ENCODE peak calls at places on chromosomes 5 and 9, in five cellular contexts. V is kidney, C is PC-9, D is fibroblast of lung, L is epithelial cell of esophagus. M is an unnamed sample.

GRCh38 chr5:163757344-163757743 is 251.9 kb downstream of the MAT2B start:
- DNase-seq in D (peak; percentile 44), V (no peak), C (no peak), L (no peak), M (no peak)

GRCh38 chr5:65749221-65749844 is 27.3 kb downstream of the NLN start:
- DNase-seq in V (no peak), C (no peak), D (no peak), L (no peak), M (no peak)

GRCh38 chr9:35903049-35903448 is 3.0 kb upstream of the HRCT1 start:
- DNase-seq in V (no peak), L (peak; percentile 83), C (peak; percentile 54), D (peak; percentile 54), M (no peak)

GRCh38 chr9:114505187-114506081 is at the start of gene WHRN:
- DNase-seq in V (peak; percentile 98), C (peak; percentile 79), L (peak; percentile 93), D (peak; percentile 85), M (peak; percentile 96)

GRCh38 chr9:133485531-133486260 is 6.8 kb upstream of the SLC2A6 start:
- DNase-seq in D (no peak), C (no peak), L (no peak), V (peak; percentile 76), M (no peak)

GRCh38 chr9:128421474-128422010 is 885 bp downstream of the CERCAM start:
- DNase-seq in C (no peak), D (peak; percentile 61), V (no peak), L (no peak), M (no peak)

GRCh38 chr5:59358497-59358896 is 535.0 kb downstream of the PDE4D start:
- DNase-seq in D (peak; percentile 59), V (no peak), L (no peak), C (no peak), M (no peak)

GRCh38 chr5:169721771-169722170 is 84.7 kb downstream of the DOCK2 start:
- DNase-seq in D (no peak), V (no peak), C (no peak), L (no peak), M (no peak)

GRCh38 chr5:120655828-120656435 is 191.8 kb downstream of the PRR16 start:
- DNase-seq in V (no peak), D (peak; percentile 17), C (no peak), L (peak; percentile 54), M (no peak)

GRCh38 chr5:37792976-37793328 is 46.9 kb downstream of the GDNF start:
- DNase-seq in C (peak; percentile 75), D (peak; percentile 83), V (no peak), L (no peak), M (no peak)

GRCh38 chr9:107809859-107810492 is 320.4 kb upstream of the KLF4 start:
- DNase-seq in C (peak; percentile 67), L (peak; percentile 84), D (peak; percentile 36), V (no peak), M (no peak)

GRCh38 chr5:138148811-138149210 is 9.6 kb upstream of the NME5 start:
- DNase-seq in D (peak; percentile 74), L (peak; percentile 90), C (peak; percentile 74), V (no peak), M (no peak)

GRCh38 chr5:90020575-90021535 is 388.7 kb downstream of the CETN3 start:
- DNase-seq in C (peak; percentile 80), V (no peak), D (peak; percentile 98), L (peak; percentile 86), M (no peak)

GRCh38 chr5:67063055-67063454 is 133.5 kb downstream of the CD180 start:
- DNase-seq in D (peak; percentile 30), V (no peak), C (no peak), L (no peak), M (no peak)

GRCh38 chr5:160030631-160031377 is 21.9 kb downstream of the TTC1 start:
- DNase-seq in L (no peak), C (no peak), D (peak; percentile 70), V (no peak), M (no peak)

GRCh38 chr5:73405691-73406090 is 42.9 kb downstream of the FOXD1 start:
- DNase-seq in L (no peak), V (no peak), D (peak; percentile 71), C (no peak), M (no peak)

GRCh38 chr9:445033-445432 is 230.4 kb downstream of the DOCK8 start:
- DNase-seq in L (peak; percentile 57), V (peak; percentile 76), D (peak; percentile 84), C (no peak), M (no peak)

GRCh38 chr9:5452286-5452609 is 1.9 kb downstream of the CD274 start:
- DNase-seq in V (no peak), D (no peak), C (no peak), L (no peak), M (no peak)

GRCh38 chr5:124747770-124748686 is 1.6 kb upstream of the ZNF608 start:
- DNase-seq in C (no peak), V (no peak), D (no peak), L (peak; percentile 31), M (no peak)

GRCh38 chr5:122142480-122142879 is 13.1 kb downstream of the ZNF474 start:
- DNase-seq in V (no peak), L (peak; percentile 81), C (no peak), D (peak; percentile 94), M (no peak)

GRCh38 chr9:79858509-79858908 is 286.7 kb downstream of the TLE4 start:
- DNase-seq in D (peak; percentile 4), L (peak; percentile 10), C (no peak), V (no peak), M (no peak)

GRCh38 chr5:33321026-33321425 is 119.7 kb upstream of the TARS1 start:
- DNase-seq in D (peak; percentile 99), L (peak; percentile 91), V (no peak), C (no peak), M (no peak)

GRCh38 chr5:159571501-159572244 is 241.4 kb upstream of the IL12B start:
- DNase-seq in V (no peak), L (peak; percentile 67), D (no peak), C (peak; percentile 92), M (no peak)

GRCh38 chr5:59528226-59528862 is 365.2 kb downstream of the PDE4D start:
- DNase-seq in C (no peak), D (no peak), V (no peak), L (no peak), M (no peak)

GRCh38 chr5:134506054-134507039 is 19.1 kb upstream of the JADE2 start:
- DNase-seq in D (no peak), V (peak; percentile 92), L (no peak), C (peak; percentile 94), M (peak; percentile 72)

GRCh38 chr5:68999181-68999580 is 94.6 kb upstream of the SLC30A5 start:
- DNase-seq in D (no peak), V (no peak), C (no peak), L (no peak), M (no peak)

GRCh38 chr5:177468329-177469058 is 4.9 kb downstream of the DBN1 start:
- DNase-seq in V (no peak), D (peak; percentile 81), L (peak; percentile 82), C (peak; percentile 70), M (no peak)

GRCh38 chr9:112174965-112175795 is at the start of gene SUSD1:
- DNase-seq in C (no peak), D (peak; percentile 27), L (no peak), V (peak; percentile 84), M (peak; percentile 85)

GRCh38 chr9:116842658-116843057 is 155.6 kb downstream of the TRIM32 start:
- DNase-seq in C (peak; percentile 43), L (peak; percentile 29), V (no peak), D (no peak), M (no peak)

DNA sequence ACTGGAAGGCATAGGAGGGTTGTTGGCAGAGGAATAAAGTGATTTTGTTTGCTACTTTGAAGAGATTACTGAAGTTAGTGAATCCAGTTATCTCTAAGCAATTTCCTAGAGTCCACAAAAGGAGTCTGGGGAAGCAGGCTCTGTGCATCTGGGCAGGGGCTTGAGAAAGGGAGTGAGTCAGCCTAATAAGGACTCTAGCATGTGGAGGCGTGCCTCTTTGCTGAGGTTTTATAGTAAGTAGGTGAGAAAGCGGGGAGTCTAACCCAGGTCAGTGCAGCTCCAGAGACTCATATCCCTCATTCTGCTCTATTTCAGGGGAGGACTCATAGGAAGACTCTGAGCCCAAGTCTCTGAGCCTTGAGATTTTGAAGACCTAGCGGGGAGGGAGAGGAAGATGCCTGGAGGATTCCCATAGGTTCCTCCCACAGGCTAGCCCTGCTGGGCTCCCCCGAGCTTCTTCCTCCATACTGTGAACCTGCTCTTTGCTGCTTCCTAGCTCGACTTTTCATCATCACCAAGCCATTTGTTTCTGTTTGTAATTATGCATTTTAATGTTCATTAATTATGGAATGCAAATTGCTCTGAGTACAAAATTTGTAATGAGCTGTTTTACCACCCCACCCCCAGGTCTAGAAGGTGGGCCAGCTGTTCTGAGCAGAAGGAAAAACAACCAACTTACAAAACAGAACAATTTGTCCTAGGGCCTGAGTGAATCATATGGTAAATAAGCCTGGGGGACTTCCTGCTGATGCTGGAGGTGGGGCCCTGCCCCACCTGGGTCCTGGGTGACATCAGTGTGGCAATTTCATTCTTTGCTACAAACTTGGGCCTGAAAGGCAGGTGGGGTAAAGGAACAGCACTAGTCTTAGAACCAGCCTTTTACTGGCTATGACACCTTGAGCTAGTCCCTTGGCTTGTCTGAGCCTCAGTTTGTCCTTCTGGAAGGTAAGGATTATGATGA is 150.2 kb downstream of the TRIM32 start:
- DNase-seq in C (peak; percentile 86), L (peak; percentile 94), D (no peak), V (peak; percentile 70), M (no peak)
- TF ChIP-seq CTCF in C (no peak), L (no peak), D (no peak), V (no peak), M (no peak)

GRCh38 chr9:121309833-121310425 is 42.0 kb downstream of the GSN start:
- DNase-seq in C (no peak), D (no peak), V (no peak), L (no peak), M (no peak)

GRCh38 chr9:121309171-121309570 is 41.2 kb downstream of the GSN start:
- DNase-seq in L (no peak), D (no peak), V (no peak), C (no peak), M (no peak)

GRCh38 chr9:121305269-121305994 is 37.5 kb downstream of the GSN start:
- DNase-seq in L (no peak), C (no peak), D (no peak), V (peak; percentile 87), M (peak; percentile 87)

GRCh38 chr9:121308765-121309164 is 40.8 kb downstream of the GSN start:
- DNase-seq in V (no peak), C (no peak), L (no peak), D (no peak), M (no peak)

DNA sequence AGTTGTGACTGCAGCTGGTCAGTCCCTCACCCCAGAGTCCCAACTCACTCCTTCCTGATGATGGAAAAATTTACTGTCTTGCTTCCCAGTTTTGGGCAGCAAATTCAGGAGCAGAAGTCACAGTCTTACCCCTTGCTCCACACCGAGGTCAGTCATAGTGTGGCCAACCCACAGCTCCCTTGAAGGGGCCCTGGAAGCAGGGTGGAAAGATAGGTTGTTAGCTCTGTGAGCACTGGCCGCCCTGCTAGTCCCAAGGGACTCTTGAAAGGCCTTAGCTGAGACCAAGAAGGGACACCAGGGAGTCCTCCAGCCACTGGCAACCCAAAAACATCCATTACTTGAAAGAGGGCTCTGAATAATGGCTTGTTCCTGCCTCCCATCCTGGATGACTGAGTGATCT is 40.0 kb downstream of the GSN start:
- DNase-seq in L (no peak), D (no peak), C (no peak), V (no peak), M (peak; percentile 41)
- H3K4me3 ChIP-seq in L (no peak overlapping the region), D (no peak overlapping the region), C (no peak overlapping the region), V (no peak overlapping the region), M (no peak overlapping the region)

GRCh38 chr9:96453625-96454024 is 3.7 kb downstream of the HABP4 start:
- DNase-seq in V (no peak), D (peak; percentile 47), L (peak; percentile 55), C (no peak), M (no peak)
- TF ChIP-seq CTCF in V (peak; percentile 53), D (peak; percentile 77), L (peak; percentile 73), C (peak; percentile 56), M (peak; percentile 50)

GRCh38 chr9:134661791-134662142 is 20.2 kb downstream of the COL5A1 start:
- DNase-seq in D (peak; percentile 86), V (peak; percentile 55), C (no peak), L (no peak), M (peak; percentile 82)
- H3K4me3 ChIP-seq in D (no peak overlapping the region), V (no peak overlapping the region), C (no peak overlapping the region), L (no peak overlapping the region), M (no peak overlapping the region)

M was measured in suprapubic skin.